ENCODE peak calls at places on chromosomes 16 and 17, in ten cellular contexts. F is PC-3, T is HAP-1, X is aorta, N is uterus, A is MM.1S, K is tibial artery, I is psoas muscle, Q is cardiac muscle cell, O is pancreas. V is an unnamed sample.

GRCh38 chr17:65230040-65230439 is 92.9 kb downstream of the RGS9 start:
- DNase-seq in F (no peak), T (no peak), X (no peak), N (no peak), A (no peak), K (no peak), I (no peak), Q (no peak), O (no peak), V (no peak)

GRCh38 chr16:67860589-67861398 is 12.1 kb upstream of the EDC4 start:
- DNase-seq in F (peak; percentile 68), T (no peak), X (no peak), N (no peak), A (no peak), K (no peak), I (no peak), Q (no peak), O (no peak), V (peak; percentile 44)

GRCh38 chr16:51508813-51509212 is 357.7 kb upstream of the SALL1 start:
- DNase-seq in F (no peak), T (no peak), X (no peak), N (peak; percentile 58), A (no peak), K (no peak), I (no peak), Q (peak; percentile 76), O (no peak), V (no peak)

GRCh38 chr16:29316673-29317237 is 89.8 kb downstream of the NPIPB11 start:
- DNase-seq in F (no peak), T (no peak), X (peak; percentile 50), N (no peak), A (no peak), K (peak; percentile 48), I (no peak), Q (no peak), O (no peak), V (peak; percentile 34)

GRCh38 chr17:34306466-34306865 is 12.8 kb upstream of the CCL8 start:
- DNase-seq in F (peak; percentile 10), T (peak; percentile 3), X (no peak), N (no peak), A (no peak), K (no peak), I (no peak), Q (peak; percentile 88), O (no peak), V (peak; percentile 67)

GRCh38 chr17:9051561-9051960 is 30.3 kb downstream of the NTN1 start:
- DNase-seq in F (no peak), T (no peak), X (no peak), N (no peak), A (no peak), K (no peak), I (no peak), Q (no peak), O (no peak), V (no peak)

GRCh38 chr17:3528604-3529511 is 28.8 kb downstream of the TRPV3 start:
- DNase-seq in F (no peak), T (no peak), X (peak; percentile 58), N (no peak), A (no peak), K (peak; percentile 56), I (peak; percentile 33), Q (peak; percentile 72), O (no peak), V (peak; percentile 18)

GRCh38 chr16:66052745-66053144 is 313.7 kb upstream of the CDH5 start:
- DNase-seq in F (no peak), T (no peak), X (no peak), N (no peak), A (no peak), K (no peak), I (no peak), Q (no peak), O (no peak), V (no peak)

DNA sequence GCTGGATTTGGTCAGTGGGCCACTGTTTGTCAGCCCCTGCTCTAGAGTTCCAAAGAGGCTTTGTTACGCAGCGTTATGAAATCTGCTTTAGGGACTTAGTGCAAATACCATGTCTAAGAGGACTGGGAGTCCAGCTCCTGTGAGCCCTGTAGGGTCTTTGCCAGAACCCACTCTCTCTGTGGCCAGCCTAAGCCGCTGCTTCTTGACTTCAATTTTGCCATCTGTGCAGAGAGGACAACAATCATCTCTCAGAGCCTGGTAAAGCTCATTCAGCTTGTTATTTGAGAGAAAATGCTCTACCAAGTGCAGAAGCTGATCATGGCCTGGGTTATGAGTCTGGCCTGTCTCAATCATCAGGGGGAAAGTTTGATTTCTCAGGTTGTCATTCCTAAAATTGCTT is 17.9 kb downstream of the CA10 start:
- DNase-seq in F (no peak), T (no peak), X (no peak), N (no peak), A (no peak), K (no peak), I (no peak), Q (no peak), O (no peak), V (no peak)
- H3K36me3 ChIP-seq in F (no peaks in the 10 kb centered on the region), T (no peaks in the 10 kb centered on the region), X (no peaks in the 10 kb centered on the region), N (no peaks in the 10 kb centered on the region), A (no peaks in the 10 kb centered on the region), K (no peaks in the 10 kb centered on the region), I (no peaks in the 10 kb centered on the region), Q (no peaks in the 10 kb centered on the region), O (no peaks in the 10 kb centered on the region), V (no peaks in the 10 kb centered on the region)

GRCh38 chr16:19147627-19148026 is 20.4 kb upstream of the SYT17 start:
- DNase-seq in F (no peak), T (no peak), X (no peak), N (no peak), A (no peak), K (no peak), I (no peak), Q (no peak), O (no peak), V (no peak)

GRCh38 chr16:19139436-19140091 is 25.8 kb downstream of the ITPRIPL2 start:
- DNase-seq in F (no peak), T (no peak), X (no peak), N (no peak), A (no peak), K (no peak), I (no peak), Q (no peak), O (no peak), V (no peak)

GRCh38 chr16:19140392-19140791 is 26.6 kb downstream of the ITPRIPL2 start:
- DNase-seq in F (no peak), T (no peak), X (no peak), N (no peak), A (no peak), K (no peak), I (no peak), Q (no peak), O (no peak), V (no peak)

GRCh38 chr16:19138601-19139000 is 24.8 kb downstream of the ITPRIPL2 start:
- DNase-seq in F (peak; percentile 47), T (no peak), X (no peak), N (peak; percentile 79), A (no peak), K (peak; percentile 88), I (peak; percentile 67), Q (peak; percentile 71), O (no peak), V (no peak)

DNA sequence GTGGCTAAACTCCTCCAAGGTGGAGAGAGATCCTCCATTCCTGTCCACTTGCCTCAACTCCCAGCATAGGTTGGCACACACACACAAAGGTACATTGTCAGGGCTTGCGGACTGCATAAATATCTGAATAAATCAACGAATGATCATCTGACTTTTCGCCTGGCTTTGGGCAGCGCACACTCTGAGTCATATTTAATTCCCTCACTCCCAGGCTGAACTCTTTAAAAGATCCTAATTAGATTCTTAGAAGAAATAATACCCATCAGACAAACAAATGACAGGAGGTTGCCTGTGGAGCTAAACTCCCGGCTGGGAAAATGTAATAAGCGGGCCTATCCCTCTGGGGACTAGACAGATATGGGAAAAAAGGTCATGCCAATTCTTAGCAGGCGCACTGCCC is 24.8 kb upstream of the SYT17 start:
- DNase-seq in F (no peak), T (no peak), X (no peak), N (no peak), A (no peak), K (no peak), I (no peak), Q (no peak), O (no peak), V (no peak)
- H3K4me1 ChIP-seq in F (peaks cover 10% of the 10 kb centered on the region), T (no peaks in the 10 kb centered on the region), X (no peaks in the 10 kb centered on the region), N (no peaks in the 10 kb centered on the region), A (no peaks in the 10 kb centered on the region), K (no peaks in the 10 kb centered on the region), I (no peaks in the 10 kb centered on the region), Q (no peaks in the 10 kb centered on the region), O (no peaks in the 10 kb centered on the region), V (no peaks in the 10 kb centered on the region)

GRCh38 chr16:10338426-10338825 is 47.4 kb upstream of the ATF7IP2 start:
- DNase-seq in F (no peak), T (no peak), X (no peak), N (no peak), A (no peak), K (no peak), I (no peak), Q (peak; percentile 25), O (no peak), V (peak; percentile 78)

GRCh38 chr16:10345629-10346028 is 40.2 kb upstream of the ATF7IP2 start:
- DNase-seq in F (no peak), T (no peak), X (no peak), N (no peak), A (no peak), K (no peak), I (no peak), Q (no peak), O (no peak), V (no peak)

GRCh38 chr16:10335681-10336080 is 50.2 kb upstream of the ATF7IP2 start:
- DNase-seq in F (no peak), T (no peak), X (no peak), N (no peak), A (no peak), K (no peak), I (no peak), Q (no peak), O (no peak), V (no peak)

GRCh38 chr16:10343124-10343760 is 42.6 kb upstream of the ATF7IP2 start:
- DNase-seq in F (no peak), T (no peak), X (no peak), N (no peak), A (no peak), K (no peak), I (no peak), Q (no peak), O (no peak), V (no peak)

DNA sequence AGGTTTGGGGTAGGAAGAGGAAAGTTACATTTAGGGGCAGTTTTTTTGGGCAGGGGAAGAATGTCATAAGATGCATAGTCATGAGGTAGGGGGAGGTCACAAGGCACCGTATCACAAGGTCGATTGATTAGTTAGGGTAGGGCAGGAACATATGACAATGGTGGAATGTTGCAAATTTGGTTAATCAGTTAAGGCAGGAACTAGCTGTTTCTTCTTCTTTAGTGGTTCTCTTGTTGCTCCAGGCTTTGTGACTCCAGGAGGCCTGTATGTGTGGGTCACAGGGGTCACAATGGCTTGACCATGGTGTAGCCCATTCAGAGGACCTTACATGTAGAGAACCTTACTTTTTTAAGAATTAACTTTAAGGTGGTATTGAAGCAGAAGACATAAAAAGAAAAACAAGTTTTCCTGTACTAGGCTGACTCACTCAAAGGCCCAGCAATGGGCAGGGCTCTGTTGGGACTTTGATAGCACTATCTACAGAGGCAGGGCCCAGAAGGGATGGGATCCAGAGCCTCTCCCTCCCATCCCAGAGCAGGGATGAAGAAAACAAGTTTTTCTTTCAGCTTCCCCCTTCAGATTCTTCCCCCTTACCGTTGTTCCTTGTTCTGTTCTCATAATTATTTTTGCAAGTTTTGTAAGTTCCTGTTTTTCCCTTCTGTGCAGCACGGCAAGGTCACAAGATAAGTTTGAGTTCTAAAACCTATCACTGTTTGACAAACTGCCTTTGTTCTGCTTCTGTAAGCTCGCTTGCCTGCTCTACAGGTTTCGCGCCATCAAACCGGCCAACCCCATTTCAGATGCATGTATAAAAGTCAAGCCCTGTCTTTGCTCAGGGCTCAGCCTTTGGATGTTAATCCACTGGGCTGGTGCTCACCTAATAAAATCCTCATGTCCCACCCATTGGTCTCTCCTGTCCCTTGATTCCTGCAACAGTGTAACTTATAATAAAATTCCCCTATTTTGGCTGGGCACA is 45.8 kb upstream of the ATF7IP2 start:
- DNase-seq in F (no peak), T (no peak), X (no peak), N (no peak), A (no peak), K (no peak), I (no peak), Q (no peak), O (no peak), V (no peak)
- H3K9me3 ChIP-seq in F (no peaks in the 10 kb centered on the region), T (no peaks in the 10 kb centered on the region), X (peaks cover 13% of the 10 kb centered on the region), N (no peaks in the 10 kb centered on the region), A (no peaks in the 10 kb centered on the region), K (no peaks in the 10 kb centered on the region), I (peaks cover 6% of the 10 kb centered on the region), Q (no peaks in the 10 kb centered on the region), O (no peaks in the 10 kb centered on the region), V (peaks cover 3% of the 10 kb centered on the region)

GRCh38 chr16:4443271-4443670 is 17.6 kb downstream of the DNAJA3 start:
- DNase-seq in F (no peak), T (no peak), X (no peak), N (no peak), A (no peak), K (no peak), I (no peak), Q (no peak), O (no peak), V (no peak)
- H3K36me3 ChIP-seq in F (peaks cover 37% of the 10 kb centered on the region), T (peaks cover 87% of the 10 kb centered on the region), X (no peaks in the 10 kb centered on the region), N (no peaks in the 10 kb centered on the region), A (peaks cover 17% of the 10 kb centered on the region), K (peaks cover 95% of the 10 kb centered on the region), I (peaks cover 11% of the 10 kb centered on the region), Q (peaks cover 70% of the 10 kb centered on the region), O (no peaks in the 10 kb centered on the region), V (peaks cover 49% of the 10 kb centered on the region)

V was measured in astrocyte.